ENCODE peak calls at places on chromosomes 12 and 14, in seven cellular contexts. One of them, this sample, is unnamed.

GRCh38 chr14:81946808-81947798 is 413.4 kb upstream of the SEL1L start:
- DNase-seq in sigmoid colon: no peak
- DNase-seq in fibroblast of the aortic adventitia: no peak
- DNase-seq in lung: no peak
- DNase-seq in mucosa of descending colon: no peak
- DNase-seq in left ventricle myocardium inferior: peak
- DNase-seq in AG10803: no peak
- DNase-seq in this sample: no peak

GRCh38 chr12:25788707-25789106 is 169.8 kb upstream of the RASSF8 start:
- DNase-seq in sigmoid colon: no peak
- DNase-seq in fibroblast of the aortic adventitia: peak
- DNase-seq in lung: no peak
- DNase-seq in mucosa of descending colon: no peak
- DNase-seq in left ventricle myocardium inferior: no peak
- DNase-seq in AG10803: no peak
- DNase-seq in this sample: no peak

GRCh38 chr12:111359231-111359913 is 9.5 kb downstream of the PHETA1 start:
- DNase-seq in sigmoid colon: no peak
- DNase-seq in fibroblast of the aortic adventitia: no peak
- DNase-seq in lung: no peak
- DNase-seq in mucosa of descending colon: no peak
- DNase-seq in left ventricle myocardium inferior: no peak
- DNase-seq in AG10803: no peak
- DNase-seq in this sample: no peak

GRCh38 chr12:113070117-113070906 is 13.8 kb downstream of the DTX1 start:
- DNase-seq in sigmoid colon: no peak
- DNase-seq in fibroblast of the aortic adventitia: no peak
- DNase-seq in lung: peak
- DNase-seq in mucosa of descending colon: peak
- DNase-seq in left ventricle myocardium inferior: peak
- DNase-seq in AG10803: no peak
- DNase-seq in this sample: no peak

GRCh38 chr12:116916714-116917114 is 6.0 kb downstream of the FBXW8 start:
- DNase-seq in sigmoid colon: no peak
- DNase-seq in fibroblast of the aortic adventitia: peak
- DNase-seq in lung: peak
- DNase-seq in mucosa of descending colon: no peak
- DNase-seq in left ventricle myocardium inferior: no peak
- DNase-seq in AG10803: peak
- DNase-seq in this sample: peak

GRCh38 chr12:69658203-69658602 is 40.9 kb downstream of the BEST3 start:
- DNase-seq in sigmoid colon: no peak
- DNase-seq in fibroblast of the aortic adventitia: no peak
- DNase-seq in lung: no peak
- DNase-seq in mucosa of descending colon: no peak
- DNase-seq in left ventricle myocardium inferior: no peak
- DNase-seq in AG10803: no peak
- DNase-seq in this sample: no peak

GRCh38 chr14:87461704-87462103 is 531.3 kb downstream of the GALC start:
- DNase-seq in sigmoid colon: no peak
- DNase-seq in fibroblast of the aortic adventitia: no peak
- DNase-seq in lung: no peak
- DNase-seq in mucosa of descending colon: no peak
- DNase-seq in left ventricle myocardium inferior: no peak
- DNase-seq in AG10803: no peak
- DNase-seq in this sample: no peak

GRCh38 chr14:68033533-68033932 is 214.0 kb downstream of the RAD51B start:
- DNase-seq in sigmoid colon: no peak
- DNase-seq in fibroblast of the aortic adventitia: no peak
- DNase-seq in lung: no peak
- DNase-seq in mucosa of descending colon: no peak
- DNase-seq in left ventricle myocardium inferior: no peak
- DNase-seq in AG10803: no peak
- DNase-seq in this sample: no peak

GRCh38 chr12:93803408-93803807 is 126.2 kb downstream of the CRADD start:
- DNase-seq in sigmoid colon: no peak
- DNase-seq in fibroblast of the aortic adventitia: peak
- DNase-seq in lung: no peak
- DNase-seq in mucosa of descending colon: no peak
- DNase-seq in left ventricle myocardium inferior: no peak
- DNase-seq in AG10803: peak
- DNase-seq in this sample: peak

GRCh38 chr14:65585216-65585615 is 172.7 kb downstream of the FUT8 start:
- DNase-seq in sigmoid colon: no peak
- DNase-seq in fibroblast of the aortic adventitia: no peak
- DNase-seq in lung: no peak
- DNase-seq in mucosa of descending colon: no peak
- DNase-seq in left ventricle myocardium inferior: no peak
- DNase-seq in AG10803: no peak
- DNase-seq in this sample: no peak

GRCh38 chr12:88957358-88957757 is 377.1 kb upstream of the KITLG start:
- DNase-seq in sigmoid colon: no peak
- DNase-seq in fibroblast of the aortic adventitia: no peak
- DNase-seq in lung: no peak
- DNase-seq in mucosa of descending colon: no peak
- DNase-seq in left ventricle myocardium inferior: no peak
- DNase-seq in AG10803: no peak
- DNase-seq in this sample: no peak

GRCh38 chr14:50013198-50013918 is 103.0 kb downstream of the VCPKMT start:
- DNase-seq in sigmoid colon: no peak
- DNase-seq in fibroblast of the aortic adventitia: no peak
- DNase-seq in lung: no peak
- DNase-seq in mucosa of descending colon: no peak
- DNase-seq in left ventricle myocardium inferior: no peak
- DNase-seq in AG10803: no peak
- DNase-seq in this sample: no peak

GRCh38 chr12:70467908-70468733 is 102.0 kb downstream of the KCNMB4 start:
- DNase-seq in sigmoid colon: no peak
- DNase-seq in fibroblast of the aortic adventitia: no peak
- DNase-seq in lung: no peak
- DNase-seq in mucosa of descending colon: no peak
- DNase-seq in left ventricle myocardium inferior: no peak
- DNase-seq in AG10803: no peak
- DNase-seq in this sample: no peak

GRCh38 chr12:31629756-31630732 is 29.4 kb upstream of the ETFBKMT start:
- DNase-seq in sigmoid colon: no peak
- DNase-seq in fibroblast of the aortic adventitia: peak
- DNase-seq in lung: no peak
- DNase-seq in mucosa of descending colon: no peak
- DNase-seq in left ventricle myocardium inferior: peak
- DNase-seq in AG10803: peak
- DNase-seq in this sample: peak

GRCh38 chr12:15854916-15855315 is 27.3 kb upstream of the STRAP start:
- DNase-seq in sigmoid colon: no peak
- DNase-seq in fibroblast of the aortic adventitia: no peak
- DNase-seq in lung: no peak
- DNase-seq in mucosa of descending colon: no peak
- DNase-seq in left ventricle myocardium inferior: no peak
- DNase-seq in AG10803: no peak
- DNase-seq in this sample: no peak

GRCh38 chr12:28035483-28035882 is 63.0 kb upstream of the PTHLH start:
- DNase-seq in sigmoid colon: no peak
- DNase-seq in fibroblast of the aortic adventitia: peak
- DNase-seq in lung: no peak
- DNase-seq in mucosa of descending colon: no peak
- DNase-seq in left ventricle myocardium inferior: no peak
- DNase-seq in AG10803: peak
- DNase-seq in this sample: peak

GRCh38 chr12:120399531-120399930 is 30.6 kb upstream of the MSI1 start:
- DNase-seq in sigmoid colon: no peak
- DNase-seq in fibroblast of the aortic adventitia: peak
- DNase-seq in lung: no peak
- DNase-seq in mucosa of descending colon: no peak
- DNase-seq in left ventricle myocardium inferior: no peak
- DNase-seq in AG10803: peak
- DNase-seq in this sample: peak

GRCh38 chr12:82527165-82527780 is 159.4 kb upstream of the TMTC2 start:
- DNase-seq in sigmoid colon: no peak
- DNase-seq in fibroblast of the aortic adventitia: peak
- DNase-seq in lung: no peak
- DNase-seq in mucosa of descending colon: no peak
- DNase-seq in left ventricle myocardium inferior: no peak
- DNase-seq in AG10803: peak
- DNase-seq in this sample: peak

GRCh38 chr12:57888407-57889157 is 42.1 kb upstream of the CTDSP2 start:
- DNase-seq in sigmoid colon: no peak
- DNase-seq in fibroblast of the aortic adventitia: peak
- DNase-seq in lung: peak
- DNase-seq in mucosa of descending colon: peak
- DNase-seq in left ventricle myocardium inferior: peak
- DNase-seq in AG10803: peak
- DNase-seq in this sample: peak

GRCh38 chr14:79177106-79177505 is 1006.9 kb downstream of the NRXN3 start:
- DNase-seq in sigmoid colon: no peak
- DNase-seq in fibroblast of the aortic adventitia: no peak
- DNase-seq in lung: no peak
- DNase-seq in mucosa of descending colon: no peak
- DNase-seq in left ventricle myocardium inferior: no peak
- DNase-seq in AG10803: no peak
- DNase-seq in this sample: no peak

GRCh38 chr14:50064993-50065392 is 51.4 kb downstream of the VCPKMT start:
- DNase-seq in sigmoid colon: no peak
- DNase-seq in fibroblast of the aortic adventitia: peak
- DNase-seq in lung: peak
- DNase-seq in mucosa of descending colon: no peak
- DNase-seq in left ventricle myocardium inferior: no peak
- DNase-seq in AG10803: peak
- DNase-seq in this sample: peak

GRCh38 chr12:108959748-108960655 is 60.9 kb downstream of the SVOP start:
- DNase-seq in sigmoid colon: no peak
- DNase-seq in fibroblast of the aortic adventitia: no peak
- DNase-seq in lung: no peak
- DNase-seq in mucosa of descending colon: no peak
- DNase-seq in left ventricle myocardium inferior: no peak
- DNase-seq in AG10803: no peak
- DNase-seq in this sample: no peak

GRCh38 chr14:61525293-61526011 is 169.9 kb upstream of the HIF1A start:
- DNase-seq in sigmoid colon: peak
- DNase-seq in fibroblast of the aortic adventitia: peak
- DNase-seq in lung: peak
- DNase-seq in mucosa of descending colon: no peak
- DNase-seq in left ventricle myocardium inferior: peak
- DNase-seq in AG10803: peak
- DNase-seq in this sample: peak

GRCh38 chr12:113781415-113782198 is 184.5 kb downstream of the RBM19 start:
- DNase-seq in sigmoid colon: no peak
- DNase-seq in fibroblast of the aortic adventitia: peak
- DNase-seq in lung: no peak
- DNase-seq in mucosa of descending colon: no peak
- DNase-seq in left ventricle myocardium inferior: no peak
- DNase-seq in AG10803: peak
- DNase-seq in this sample: no peak

GRCh38 chr12:82351390-82351789 is 6.8 kb downstream of the CCDC59 start:
- DNase-seq in sigmoid colon: no peak
- DNase-seq in fibroblast of the aortic adventitia: no peak
- DNase-seq in lung: no peak
- DNase-seq in mucosa of descending colon: no peak
- DNase-seq in left ventricle myocardium inferior: no peak
- DNase-seq in AG10803: no peak
- DNase-seq in this sample: no peak

GRCh38 chr12:116397148-116397547 is 119.7 kb upstream of the MED13L start:
- DNase-seq in sigmoid colon: no peak
- DNase-seq in fibroblast of the aortic adventitia: peak
- DNase-seq in lung: no peak
- DNase-seq in mucosa of descending colon: no peak
- DNase-seq in left ventricle myocardium inferior: no peak
- DNase-seq in AG10803: peak
- DNase-seq in this sample: peak

GRCh38 chr12:66879392-66879791 is 200.5 kb upstream of the GRIP1 start:
- DNase-seq in sigmoid colon: no peak
- DNase-seq in fibroblast of the aortic adventitia: no peak
- DNase-seq in lung: no peak
- DNase-seq in mucosa of descending colon: no peak
- DNase-seq in left ventricle myocardium inferior: no peak
- DNase-seq in AG10803: no peak
- DNase-seq in this sample: no peak

GRCh38 chr12:113310489-113310888 is 24.4 kb downstream of the SLC8B1 start:
- DNase-seq in sigmoid colon: no peak
- DNase-seq in fibroblast of the aortic adventitia: no peak
- DNase-seq in lung: no peak
- DNase-seq in mucosa of descending colon: no peak
- DNase-seq in left ventricle myocardium inferior: no peak
- DNase-seq in AG10803: no peak
- DNase-seq in this sample: no peak

GRCh38 chr12:125643055-125643454 is 577.8 kb downstream of the AACS start:
- DNase-seq in sigmoid colon: no peak
- DNase-seq in fibroblast of the aortic adventitia: no peak
- DNase-seq in lung: no peak
- DNase-seq in mucosa of descending colon: no peak
- DNase-seq in left ventricle myocardium inferior: no peak
- DNase-seq in AG10803: no peak
- DNase-seq in this sample: no peak
- H3K4me3 ChIP-seq in sigmoid colon: no peak
- H3K4me3 ChIP-seq in fibroblast of the aortic adventitia: no peak
- H3K4me3 ChIP-seq in lung: no peak
- H3K4me3 ChIP-seq in mucosa of descending colon: no peak
- H3K4me3 ChIP-seq in left ventricle myocardium inferior: no peak
- H3K4me3 ChIP-seq in AG10803: no peak
- H3K4me3 ChIP-seq in this sample: no peak

GRCh38 chr14:20657216-20658211 is 16.0 kb upstream of the OR6S1 start:
- DNase-seq in sigmoid colon: no peak
- DNase-seq in fibroblast of the aortic adventitia: no peak
- DNase-seq in lung: no peak
- DNase-seq in mucosa of descending colon: no peak
- DNase-seq in left ventricle myocardium inferior: no peak
- DNase-seq in AG10803: no peak
- DNase-seq in this sample: no peak
- TF ChIP-seq CTCF in sigmoid colon: no peak
- TF ChIP-seq CTCF in fibroblast of the aortic adventitia: no peak
- TF ChIP-seq CTCF in lung: no peak
- TF ChIP-seq CTCF in mucosa of descending colon: no peak
- TF ChIP-seq CTCF in left ventricle myocardium inferior: peak
- TF ChIP-seq CTCF in AG10803: no peak
- TF ChIP-seq CTCF in this sample: no peak

GRCh38 chr12:106957617-106958016 is 1.9 kb downstream of the TMEM263 start:
- DNase-seq in sigmoid colon: no peak
- DNase-seq in fibroblast of the aortic adventitia: peak
- DNase-seq in lung: no peak
- DNase-seq in mucosa of descending colon: no peak
- DNase-seq in left ventricle myocardium inferior: no peak
- DNase-seq in AG10803: no peak
- DNase-seq in this sample: peak
- H3K4me3 ChIP-seq in sigmoid colon: peak
- H3K4me3 ChIP-seq in fibroblast of the aortic adventitia: peak
- H3K4me3 ChIP-seq in lung: no peak
- H3K4me3 ChIP-seq in mucosa of descending colon: no peak
- H3K4me3 ChIP-seq in left ventricle myocardium inferior: peak
- H3K4me3 ChIP-seq in AG10803: peak
- H3K4me3 ChIP-seq in this sample: peak

GRCh38 chr12:122026706-122027328 is 5.1 kb downstream of the BCL7A start:
- DNase-seq in sigmoid colon: no peak
- DNase-seq in fibroblast of the aortic adventitia: no peak
- DNase-seq in lung: no peak
- DNase-seq in mucosa of descending colon: no peak
- DNase-seq in left ventricle myocardium inferior: no peak
- DNase-seq in AG10803: no peak
- DNase-seq in this sample: no peak
- TF ChIP-seq CTCF in sigmoid colon: no peak
- TF ChIP-seq CTCF in fibroblast of the aortic adventitia: no peak
- TF ChIP-seq CTCF in lung: no peak
- TF ChIP-seq CTCF in mucosa of descending colon: no peak
- TF ChIP-seq CTCF in left ventricle myocardium inferior: no peak
- TF ChIP-seq CTCF in AG10803: no peak
- TF ChIP-seq CTCF in this sample: no peak

GRCh38 chr14:75069811-75070145 is 337 bp downstream of the ZC2HC1C start:
- DNase-seq in sigmoid colon: no peak
- DNase-seq in fibroblast of the aortic adventitia: no peak
- DNase-seq in lung: no peak
- DNase-seq in mucosa of descending colon: no peak
- DNase-seq in left ventricle myocardium inferior: no peak
- DNase-seq in AG10803: no peak
- DNase-seq in this sample: no peak
- H3K4me3 ChIP-seq in sigmoid colon: peak
- H3K4me3 ChIP-seq in fibroblast of the aortic adventitia: peak
- H3K4me3 ChIP-seq in lung: peak
- H3K4me3 ChIP-seq in mucosa of descending colon: peak
- H3K4me3 ChIP-seq in left ventricle myocardium inferior: peak
- H3K4me3 ChIP-seq in AG10803: peak
- H3K4me3 ChIP-seq in this sample: peak